ENCODE peak calls at places on chromosomes 7 and 10, in eight cellular contexts. T, V, R, I, U, E, D and F are unnamed samples.

GRCh38 chr7:50356212-50356944 is 51.9 kb downstream of the IKZF1 start:
- DNase-seq in T (no peak), V (no peak), R (no peak), I (no peak), U (no peak), E (no peak), D (no peak), F (no peak)

GRCh38 chr10:115915429-115915828 is 357.6 kb downstream of the GFRA1 start:
- DNase-seq in T (no peak), V (no peak), R (no peak), I (no peak), U (no peak), E (no peak), D (no peak), F (no peak)

GRCh38 chr10:22252286-22252800 is 34.5 kb upstream of the EBLN1 start:
- DNase-seq in T (peak), V (peak), R (peak), I (peak), U (peak), E (peak), D (peak), F (peak)

GRCh38 chr10:29306688-29307087 is 17.8 kb downstream of the LYZL1 start:
- DNase-seq in T (no peak), V (peak), R (no peak), I (no peak), U (no peak), E (no peak), D (no peak), F (no peak)

GRCh38 chr7:80499350-80499955 is 12.4 kb downstream of the GNAT3 start:
- DNase-seq in T (peak), V (peak), R (peak), I (no peak), U (no peak), E (no peak), D (peak), F (no peak)

GRCh38 chr7:158245724-158246041 is 341.9 kb downstream of the PTPRN2 start:
- DNase-seq in T (no peak), V (no peak), R (no peak), I (no peak), U (no peak), E (no peak), D (no peak), F (no peak)

GRCh38 chr10:15898046-15898445 is 37.7 kb upstream of the MINDY3 start:
- DNase-seq in T (peak), V (peak), R (no peak), I (no peak), U (no peak), E (no peak), D (peak), F (no peak)

GRCh38 chr7:101162551-101163280 is 2.7 kb downstream of the VGF start:
- DNase-seq in T (peak), V (peak), R (peak), I (no peak), U (no peak), E (no peak), D (peak), F (peak)

GRCh38 chr10:107576746-107577145 is 412.2 kb upstream of the SORCS1 start:
- DNase-seq in T (peak), V (peak), R (peak), I (no peak), U (no peak), E (no peak), D (peak), F (no peak)

GRCh38 chr10:133237241-133238065 is at the start of gene VENTX:
- DNase-seq in T (no peak), V (no peak), R (no peak), I (no peak), U (no peak), E (no peak), D (no peak), F (no peak)

GRCh38 chr7:47601119-47601880 is 19.4 kb upstream of the TNS3 start:
- DNase-seq in T (peak), V (peak), R (peak), I (no peak), U (no peak), E (no peak), D (peak), F (no peak)

GRCh38 chr7:87364246-87364645 is 18.8 kb downstream of the CROT start:
- DNase-seq in T (no peak), V (no peak), R (no peak), I (no peak), U (no peak), E (no peak), D (no peak), F (no peak)

GRCh38 chr7:8320174-8320573 is 58.2 kb upstream of the ICA1 start:
- DNase-seq in T (no peak), V (peak), R (no peak), I (no peak), U (no peak), E (no peak), D (no peak), F (no peak)

GRCh38 chr10:101323495-101323894 is 30.5 kb upstream of the BTRC start:
- DNase-seq in T (no peak), V (no peak), R (no peak), I (no peak), U (no peak), E (no peak), D (no peak), F (no peak)

GRCh38 chr7:139774376-139774775 is 3.4 kb downstream of the HIPK2 start:
- DNase-seq in T (peak), V (peak), R (peak), I (no peak), U (no peak), E (no peak), D (peak), F (no peak)

GRCh38 chr10:79354615-79355014 is 7.3 kb downstream of the PPIF start:
- DNase-seq in T (no peak), V (no peak), R (no peak), I (no peak), U (no peak), E (no peak), D (no peak), F (no peak)

GRCh38 chr7:151873402-151873965 is 3.4 kb downstream of the PRKAG2 start:
- DNase-seq in T (no peak), V (no peak), R (no peak), I (no peak), U (no peak), E (no peak), D (no peak), F (no peak)

GRCh38 chr7:45198986-45199385 is 41.4 kb downstream of the RAMP3 start:
- DNase-seq in T (no peak), V (no peak), R (no peak), I (no peak), U (no peak), E (no peak), D (no peak), F (no peak)

GRCh38 chr7:139340808-139341057 is 404 bp upstream of the FMC1 start:
- DNase-seq in T (no peak), V (no peak), R (peak), I (no peak), U (no peak), E (no peak), D (no peak), F (no peak)

GRCh38 chr10:45075821-45076220 is 75.1 kb downstream of the ZNF22 start:
- DNase-seq in T (no peak), V (no peak), R (no peak), I (no peak), U (no peak), E (no peak), D (no peak), F (no peak)

GRCh38 chr10:120841522-120842189 is 9.5 kb upstream of the WDR11 start:
- DNase-seq in T (peak), V (no peak), R (no peak), I (no peak), U (no peak), E (no peak), D (no peak), F (no peak)

GRCh38 chr7:130879191-130879590 is 145.2 kb upstream of the KLF14 start:
- DNase-seq in T (peak), V (no peak), R (no peak), I (no peak), U (no peak), E (no peak), D (no peak), F (no peak)

GRCh38 chr10:110498982-110499795 is 1.5 kb downstream of the DUSP5 start:
- DNase-seq in T (peak), V (peak), R (peak), I (no peak), U (peak), E (no peak), D (peak), F (no peak)

GRCh38 chr10:11113156-11113555 is 95.5 kb downstream of the CELF2 start:
- DNase-seq in T (no peak), V (no peak), R (no peak), I (no peak), U (no peak), E (no peak), D (no peak), F (peak)

GRCh38 chr10:112532053-112532658 is 85.1 kb downstream of the VTI1A start:
- DNase-seq in T (no peak), V (peak), R (peak), I (no peak), U (no peak), E (no peak), D (no peak), F (no peak)